ENCODE peak calls at places on chromosomes 13 and 19, in seven cellular contexts. M is stimulated activated CD4-positive, alpha-beta T cell treated with anti-CD3 and anti-CD28 coated beads, Interleukin-12 subunit alpha, Interleukin-12 subunit beta, amount 100 ng/mL, for 48 hours; G is activated T-helper 2 cell treated with anti-CD3 and anti-CD28 coated beads, Interferon-gamma antibody, Interleukin-2, Interleukin-4, amounts not matched to agents 10 μg/mL and 5 μg/mL and 100 μg/mL, durations not matched to agents 14 hours and 24 hours and 36 hours; K is MV-4-11; I is CD4-positive, alpha-beta memory T cell; V is uterus; W is heart left ventricle. X is an unnamed sample.

GRCh38 chr19:8423821-8424223 is 10.7 kb downstream of the MARCHF2 start:
- DNase-seq in M (no peak), G (no peak), K (peak), I (no peak), V (peak), W (peak), X (peak)

GRCh38 chr13:48263196-48263595 is 30.2 kb downstream of the ITM2B start:
- DNase-seq in M (no peak), G (no peak), K (no peak), I (no peak), V (no peak), W (no peak), X (no peak)

GRCh38 chr13:44455781-44456180 is 82.2 kb downstream of the SERP2 start:
- DNase-seq in M (no peak), G (no peak), K (no peak), I (no peak), V (no peak), W (no peak), X (no peak)

GRCh38 chr19:1671716-1672037 is 19.3 kb upstream of the TCF3 start:
- DNase-seq in M (no peak), G (no peak), K (peak), I (no peak), V (no peak), W (no peak), X (no peak)

GRCh38 chr13:48155850-48156249 is 60.9 kb upstream of the MED4 start:
- DNase-seq in M (no peak), G (no peak), K (peak), I (peak), V (no peak), W (no peak), X (peak)

GRCh38 chr13:44758595-44759221 is 182.6 kb upstream of the TSC22D1 start:
- DNase-seq in M (peak), G (no peak), K (no peak), I (no peak), V (no peak), W (no peak), X (peak)

GRCh38 chr19:18414504-18415176 is 4.6 kb upstream of the SSBP4 start:
- DNase-seq in M (no peak), G (no peak), K (peak), I (no peak), V (peak), W (peak), X (peak)

GRCh38 chr19:44554641-44555246 is 25.3 kb upstream of the CEACAM20 start:
- DNase-seq in M (no peak), G (no peak), K (no peak), I (no peak), V (no peak), W (no peak), X (no peak)

GRCh38 chr19:39696418-39696817 is 7.9 kb upstream of the LGALS14 start:
- DNase-seq in M (no peak), G (no peak), K (no peak), I (no peak), V (no peak), W (no peak), X (peak)

GRCh38 chr13:110546933-110547332 is 14.6 kb downstream of the RAB20 start:
- DNase-seq in M (no peak), G (no peak), K (no peak), I (no peak), V (peak), W (peak), X (peak)

GRCh38 chr19:31372245-31372781 is 23.1 kb upstream of the TSHZ3 start:
- DNase-seq in M (no peak), G (no peak), K (no peak), I (peak), V (no peak), W (no peak), X (no peak)

GRCh38 chr19:33580645-33581037 is 41.1 kb upstream of the CHST8 start:
- DNase-seq in M (no peak), G (no peak), K (no peak), I (no peak), V (no peak), W (no peak), X (no peak)

GRCh38 chr19:44207126-44207803 is 5.1 kb upstream of the ZNF227 start:
- DNase-seq in M (peak), G (peak), K (peak), I (peak), V (peak), W (peak), X (peak)

GRCh38 chr13:87094646-87095045 is 576.5 kb upstream of the SLITRK5 start:
- DNase-seq in M (no peak), G (no peak), K (peak), I (no peak), V (no peak), W (no peak), X (no peak)

GRCh38 chr19:55305983-55306562 is 19.1 kb downstream of the TMEM150B start:
- DNase-seq in M (no peak), G (no peak), K (no peak), I (no peak), V (no peak), W (no peak), X (peak)

GRCh38 chr13:24539500-24540165 is 27.1 kb upstream of the PARP4 start:
- DNase-seq in M (no peak), G (no peak), K (no peak), I (no peak), V (no peak), W (no peak), X (no peak)

GRCh38 chr13:28411859-28412353 is 83.0 kb downstream of the FLT1 start:
- DNase-seq in M (no peak), G (no peak), K (peak), I (no peak), V (no peak), W (no peak), X (no peak)

GRCh38 chr13:39144941-39145533 is 106.8 kb downstream of the NHLRC3 start:
- DNase-seq in M (peak), G (no peak), K (peak), I (peak), V (peak), W (peak), X (peak)

GRCh38 chr19:48964205-48965032 is 690 bp upstream of the FTL start:
- DNase-seq in M (no peak), G (no peak), K (peak), I (no peak), V (no peak), W (no peak), X (no peak)

GRCh38 chr19:8831832-8832131 is 322 bp downstream of the ZNF558 start:
- DNase-seq in M (no peak), G (no peak), K (no peak), I (no peak), V (no peak), W (no peak), X (no peak)

GRCh38 chr19:42114412-42114811 is 17.8 kb downstream of the POU2F2 start:
- DNase-seq in M (no peak), G (no peak), K (peak), I (no peak), V (no peak), W (no peak), X (peak)

GRCh38 chr13:108227651-108228272 is 9.6 kb downstream of the ABHD13 start:
- DNase-seq in M (no peak), G (no peak), K (peak), I (peak), V (no peak), W (no peak), X (peak)

GRCh38 chr13:48595330-48596127 is 58.2 kb upstream of the CYSLTR2 start:
- DNase-seq in M (peak), G (peak), K (peak), I (peak), V (peak), W (peak), X (peak)